ENCODE peak calls at places on chromosomes 12 and 14, in seven cellular contexts. K is cardiac muscle cell; I is AG09319; Y is body of pancreas; A is lung; V is CD4-positive, alpha-beta T cell; L is type B pancreatic cell. S is an unnamed sample.

GRCh38 chr12:111455448-111456320 is 50.0 kb downstream of the SH2B3 start:
- DNase-seq in V (no peak), K (no peak), I (no peak), A (no peak), L (peak; percentile 31), Y (no peak), S (no peak)

GRCh38 chr14:47539065-47539464 is 136.3 kb downstream of the MDGA2 start:
- DNase-seq in Y (no peak), L (no peak), I (no peak), A (no peak), V (no peak), K (peak; percentile 10), S (peak; percentile 2)

GRCh38 chr14:34665785-34666425 is 36.0 kb upstream of the SNX6 start:
- DNase-seq in A (no peak), Y (no peak), K (peak; percentile 92), I (peak; percentile 22), V (no peak), L (no peak), S (no peak)

GRCh38 chr12:1574863-1575254 is 19.5 kb downstream of the FBXL14 start:
- DNase-seq in L (no peak), V (no peak), I (no peak), K (no peak), A (no peak), Y (no peak), S (no peak)

GRCh38 chr14:20671597-20672283 is 12.6 kb upstream of the RNASE4 start:
- DNase-seq in K (no peak), Y (no peak), V (no peak), L (no peak), I (no peak), A (no peak), S (no peak)

GRCh38 chr14:104216457-104216856 is 78.1 kb downstream of the KIF26A start:
- DNase-seq in K (no peak), V (no peak), L (no peak), I (no peak), Y (no peak), A (no peak), S (no peak)

GRCh38 chr14:23110579-23111375 is 6.0 kb upstream of the CIROP start:
- DNase-seq in Y (no peak), K (no peak), V (no peak), I (no peak), L (no peak), A (no peak), S (no peak)

GRCh38 chr12:51855586-51856428 is 7.3 kb upstream of the FIGNL2 start:
- DNase-seq in I (no peak), K (peak; percentile 68), L (no peak), A (no peak), V (no peak), Y (no peak), S (no peak)

GRCh38 chr12:53423597-53423996 is at the start of gene AMHR2:
- DNase-seq in K (no peak), Y (no peak), I (no peak), L (no peak), A (no peak), V (no peak), S (no peak)

GRCh38 chr12:91620949-91621348 is 438.3 kb upstream of the DCN start:
- DNase-seq in L (no peak), A (no peak), Y (no peak), K (peak; percentile 50), V (no peak), I (no peak), S (no peak)

GRCh38 chr14:71317385-71318096 is 410.3 kb downstream of the PCNX1 start:
- DNase-seq in I (no peak), K (peak; percentile 29), Y (no peak), L (no peak), V (no peak), A (no peak), S (no peak)

GRCh38 chr14:71318097-71318459 is 410.8 kb downstream of the PCNX1 start:
- DNase-seq in I (no peak), Y (no peak), V (no peak), K (no peak), A (no peak), L (no peak), S (no peak)

GRCh38 chr14:71319646-71320045 is 412.4 kb downstream of the PCNX1 start:
- DNase-seq in L (no peak), K (peak; percentile 47), I (no peak), V (no peak), A (no peak), Y (no peak), S (no peak)

GRCh38 chr14:71311061-71311460 is 403.8 kb downstream of the PCNX1 start:
- DNase-seq in L (no peak), I (no peak), V (no peak), A (no peak), K (no peak), Y (no peak), S (no peak)

GRCh38 chr14:71314717-71315116 is 407.5 kb downstream of the PCNX1 start:
- DNase-seq in Y (no peak), A (no peak), K (no peak), I (no peak), L (no peak), V (no peak), S (no peak)
- TF ChIP-seq CTCF in Y (no peak), A (no peak), K (no peak), I (no peak), L (no peak), V (no peak), S (no peak)

GRCh38 chr14:50531595-50532501 is 521 bp downstream of the MAP4K5 start:
- DNase-seq in I (no peak), L (peak; percentile 75), A (peak; percentile 45), K (peak; percentile 54), V (peak; percentile 11), Y (peak; percentile 54), S (peak; percentile 31)

GRCh38 chr14:50533314-50533705 is 941 bp upstream of the MAP4K5 start:
- DNase-seq in A (no peak), I (no peak), L (no peak), Y (no peak), V (no peak), K (no peak), S (no peak)

GRCh38 chr14:50530794-50531193 is 1.6 kb downstream of the MAP4K5 start:
- DNase-seq in K (no peak), V (no peak), I (no peak), Y (no peak), L (no peak), A (no peak), S (no peak)

GRCh38 chr14:50533806-50534205 is 1.4 kb upstream of the MAP4K5 start:
- DNase-seq in Y (no peak), V (no peak), I (no peak), L (no peak), A (no peak), K (no peak), S (no peak)

DNA sequence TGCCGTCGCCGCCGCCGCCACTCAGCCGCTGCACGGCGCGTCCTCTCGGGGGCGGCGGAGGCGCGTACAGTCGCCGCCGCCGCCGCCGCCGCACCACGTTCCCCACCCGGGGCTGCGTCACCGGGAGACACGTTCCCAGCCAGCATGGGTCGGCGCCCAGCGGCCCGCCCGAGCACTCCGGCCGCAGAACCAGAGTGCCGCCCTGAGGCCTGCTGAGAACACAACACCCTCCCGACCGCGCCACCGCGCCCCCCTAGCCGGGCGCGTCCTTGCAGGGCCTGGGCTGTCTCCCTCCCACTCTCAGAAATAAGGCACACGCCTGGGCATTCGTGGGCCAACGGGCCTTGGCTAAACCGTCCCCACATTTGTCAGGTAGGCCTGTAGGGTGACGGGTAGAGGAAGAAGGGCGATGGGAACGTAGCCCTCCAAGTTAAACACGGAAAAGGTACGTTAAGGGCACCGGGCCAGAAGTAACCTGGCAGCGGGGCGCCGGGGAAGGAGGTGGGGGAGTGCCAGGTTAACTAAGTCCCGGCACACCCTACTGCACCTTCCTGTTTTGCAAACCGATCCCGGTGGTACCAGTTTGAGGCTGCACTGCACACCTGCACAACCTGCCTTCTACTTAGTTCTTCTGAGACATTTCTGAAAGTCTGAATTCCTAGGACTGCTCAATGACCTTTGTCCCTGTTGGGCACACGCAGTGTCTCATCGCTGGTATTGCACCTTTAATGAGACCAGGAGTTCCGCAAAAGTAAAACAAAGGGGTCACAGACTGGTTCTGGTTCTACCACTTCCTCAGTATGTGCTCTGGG is at the start of gene MAP4K5:
- DNase-seq in A (peak; percentile 91), L (peak; percentile 93), I (peak; percentile 74), K (peak; percentile 94), Y (peak; percentile 91), V (peak; percentile 90), S (peak; percentile 94)
- TF ChIP-seq CTCF in A (peak; percentile 87), L (peak; percentile 88), I (peak; percentile 89), K (peak; percentile 89), Y (peak; percentile 84), V (peak; percentile 66), S (peak; percentile 87)

GRCh38 chr12:27523305-27523641 is 733 bp upstream of the PPFIBP1 start:
- DNase-seq in A (no peak), L (no peak), V (no peak), K (no peak), I (no peak), Y (no peak), S (no peak)

GRCh38 chr12:27524489-27524835 is 456 bp downstream of the PPFIBP1 start:
- DNase-seq in L (no peak), V (no peak), A (no peak), I (no peak), Y (no peak), K (no peak), S (no peak)

GRCh38 chr12:27525373-27525772 is 1.4 kb downstream of the PPFIBP1 start:
- DNase-seq in K (peak; percentile 83), I (no peak), L (no peak), V (no peak), Y (no peak), A (no peak), S (no peak)

GRCh38 chr12:27524839-27525238 is 833 bp downstream of the PPFIBP1 start:
- DNase-seq in V (no peak), K (peak; percentile 53), I (no peak), L (no peak), A (no peak), Y (no peak), S (no peak)

GRCh38 chr12:27523642-27524488 is at the start of gene PPFIBP1:
- DNase-seq in K (peak; percentile 99), A (peak; percentile 100), V (peak; percentile 98), L (peak; percentile 97), I (peak; percentile 96), Y (peak; percentile 100), S (peak; percentile 95)
- TF ChIP-seq CTCF in K (peak; percentile 27), A (no peak), V (no peak), L (peak; percentile 50), I (peak; percentile 41), Y (no peak), S (no peak)

DNA sequence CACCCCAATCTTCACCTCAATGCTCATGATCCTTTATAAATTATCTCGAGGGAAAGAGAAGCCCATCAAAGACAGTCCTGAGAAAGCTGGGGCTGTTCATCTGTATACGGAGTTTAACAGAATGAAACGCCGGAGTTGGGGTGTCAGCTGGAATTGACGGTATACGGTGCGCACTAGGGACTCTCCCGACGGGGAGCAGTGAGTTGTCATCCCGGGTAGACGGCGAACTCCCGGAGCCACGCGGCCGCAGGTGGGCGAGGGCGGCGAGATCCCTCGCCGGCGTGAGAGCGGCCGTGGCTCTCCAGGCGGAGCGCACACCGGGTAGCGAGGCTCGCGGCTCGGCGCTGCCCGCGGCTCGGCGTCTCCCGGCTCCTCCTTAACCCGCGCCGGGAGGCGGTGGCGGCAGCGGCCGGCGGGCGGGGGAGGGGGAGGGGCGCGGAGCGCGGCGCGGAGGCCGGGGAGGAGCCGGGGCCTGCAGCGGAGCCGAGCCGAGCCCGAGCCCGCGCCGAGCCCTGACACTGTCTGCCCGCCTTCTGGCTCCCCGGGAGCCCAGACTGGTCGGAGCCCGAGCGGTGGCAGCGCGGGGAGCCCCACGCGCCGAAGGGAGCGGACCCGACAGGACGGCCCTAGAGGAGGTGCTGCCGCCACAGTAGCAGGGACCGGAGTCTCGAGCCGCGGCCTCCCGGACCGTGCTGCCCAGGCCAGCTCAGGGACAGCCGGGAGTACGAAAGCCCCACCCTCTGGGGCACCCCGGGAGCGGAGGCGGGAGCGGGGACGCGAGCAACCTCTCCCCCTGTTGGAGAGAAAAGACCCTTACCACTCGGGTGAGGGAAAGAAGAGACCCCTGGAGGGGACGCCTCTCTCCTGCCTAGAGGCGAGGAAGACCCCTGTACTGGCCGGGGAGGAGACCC is at the start of gene FOXJ2:
- DNase-seq in Y (peak; percentile 84), I (no peak), K (peak; percentile 81), A (peak; percentile 81), L (peak; percentile 84), V (peak; percentile 86), S (peak; percentile 75)
- TF ChIP-seq CTCF in Y (no peak), I (no peak), K (no peak), A (no peak), L (peak; percentile 53), V (no peak), S (no peak)